ENCODE peak calls at places on chromosomes 5 and 9, in ten cellular contexts. N, H, Y, Q, M, T, G, P, I and X are unnamed samples.

GRCh38 chr9:124473310-124473709 is 23.1 kb downstream of the ADGRD2 start:
- DNase-seq in G (no peak), Y (no peak), T (no peak), H (no peak), M (no peak), I (no peak), P (no peak), Q (no peak), N (no peak), X (no peak)

GRCh38 chr5:124631874-124632550 is 114.4 kb downstream of the ZNF608 start:
- DNase-seq in I (no peak), Q (no peak), H (no peak), N (no peak), P (no peak), T (no peak), M (no peak), G (no peak), Y (no peak), X (no peak)

GRCh38 chr9:99052849-99053715 is 51.8 kb upstream of the TGFBR1 start:
- DNase-seq in Y (no peak), I (no peak), G (no peak), P (no peak), H (no peak), Q (no peak), T (no peak), M (no peak), N (no peak), X (no peak)

GRCh38 chr5:67494186-67494842 is 297.7 kb upstream of the CD180 start:
- DNase-seq in H (no peak), N (no peak), T (no peak), Q (no peak), M (peak), P (no peak), Y (no peak), I (no peak), G (no peak), X (no peak)

GRCh38 chr9:135468866-135469521 is 10.6 kb upstream of the PPP1R26 start:
- DNase-seq in T (no peak), Y (no peak), H (no peak), I (no peak), P (peak), N (no peak), M (no peak), Q (no peak), G (peak), X (no peak)

GRCh38 chr9:10045598-10045997 is 567.2 kb downstream of the PTPRD start:
- DNase-seq in G (no peak), Y (no peak), P (no peak), H (no peak), M (no peak), I (no peak), Q (no peak), N (peak), T (no peak), X (no peak)

GRCh38 chr9:114697951-114698351 is 16.0 kb upstream of the TEX48 start:
- DNase-seq in P (no peak), H (no peak), G (no peak), T (no peak), Y (no peak), M (no peak), Q (no peak), N (no peak), I (no peak), X (no peak)

GRCh38 chr5:149166128-149166527 is 24.8 kb downstream of the ABLIM3 start:
- DNase-seq in H (no peak), Y (no peak), I (no peak), N (no peak), Q (no peak), M (no peak), P (peak), G (no peak), T (no peak), X (no peak)

GRCh38 chr5:167642779-167643517 is 648.5 kb upstream of the WWC1 start:
- DNase-seq in T (peak), Y (no peak), M (no peak), G (peak), Q (no peak), N (no peak), H (peak), P (peak), I (no peak), X (peak)

GRCh38 chr9:89993678-89994630 is 389.1 kb downstream of the GADD45G start:
- DNase-seq in Q (peak), G (no peak), T (no peak), I (peak), H (no peak), M (no peak), N (peak), Y (peak), P (no peak), X (no peak)